ENCODE peak calls at places on chromosomes 4 and X, in four cellular contexts. I, F, B and P are unnamed samples.

GRCh38 chr4:70895405-70895804 is 6.8 kb upstream of the MOB1B start:
- DNase-seq in I (no peak), F (no peak), B (no peak), P (peak)

GRCh38 chrX:1205681-1206611 is 6.5 kb downstream of the CRLF2 start:
- DNase-seq in I (no peak), F (no peak), B (no peak), P (no peak)

GRCh38 chrX:54288989-54289388 is 68.9 kb downstream of the WNK3 start:
- DNase-seq in I (no peak), F (no peak), B (no peak), P (no peak)

GRCh38 chrX:154799554-154800348 is 5.5 kb downstream of the MPP1 start:
- DNase-seq in I (peak), F (no peak), B (peak), P (peak)

GRCh38 chr4:47913858-47914218 is 545 bp downstream of the NFXL1 start:
- DNase-seq in I (peak), F (peak), B (peak), P (peak)

GRCh38 chr4:89685690-89686089 is 151.3 kb downstream of the SNCA start:
- DNase-seq in I (no peak), F (no peak), B (no peak), P (no peak)

GRCh38 chr4:140928880-140929279 is 172.7 kb upstream of the TBC1D9 start:
- DNase-seq in I (no peak), F (no peak), B (no peak), P (no peak)

GRCh38 chrX:111270339-111270738 is at the start of gene CAPN6:
- DNase-seq in I (no peak), F (no peak), B (no peak), P (no peak)

GRCh38 chr4:165131247-165131832 is 18.7 kb upstream of the TMEM192 start:
- DNase-seq in I (peak), F (peak), B (peak), P (peak)

GRCh38 chr4:121814756-121815155 is 8.9 kb downstream of the CCNA2 start:
- DNase-seq in I (no peak), F (no peak), B (no peak), P (no peak)

GRCh38 chrX:1502241-1502640 is 34.7 kb downstream of the P2RY8 start:
- DNase-seq in I (no peak), F (no peak), B (no peak), P (no peak)

GRCh38 chrX:9379697-9380551 is 84.9 kb upstream of the TBL1X start:
- DNase-seq in I (peak), F (no peak), B (no peak), P (peak)

GRCh38 chr4:154018659-154019058 is 229.8 kb upstream of the SFRP2 start:
- DNase-seq in I (no peak), F (no peak), B (no peak), P (no peak)

GRCh38 chr4:10853196-10853595 is 168.6 kb upstream of the CLNK start:
- DNase-seq in I (no peak), F (no peak), B (no peak), P (no peak)

GRCh38 chrX:112513154-112513553 is 166.6 kb downstream of the LHFPL1 start:
- DNase-seq in I (no peak), F (no peak), B (no peak), P (no peak)

GRCh38 chrX:123561439-123562215 is 171.2 kb downstream of the THOC2 start:
- DNase-seq in I (no peak), F (no peak), B (no peak), P (no peak)

GRCh38 chrX:38107028-38107427 is 100.7 kb downstream of the SYTL5 start:
- DNase-seq in I (no peak), F (no peak), B (peak), P (no peak)

GRCh38 chrX:2391869-2392606 is 108.7 kb downstream of the DHRSX start:
- DNase-seq in I (no peak), F (no peak), B (no peak), P (no peak)

GRCh38 chr4:19659131-19659530 is 592.6 kb upstream of the SLIT2 start:
- DNase-seq in I (no peak), F (no peak), B (no peak), P (no peak)